ENCODE peak calls at places on chromosomes 12 and 14, in nine cellular contexts. One of them, this sample, is unnamed.

GRCh38 chr12:6047249-6048227 is 76.9 kb downstream of the VWF start:
- DNase-seq in CD8-positive, alpha-beta T cell: no peak
- DNase-seq in stimulated activated CD8-positive, alpha-beta memory T cell treated with anti-CD3 and anti-CD28 coated beads, Interleukin-2, amount 100 ng/mL, for 48 hours: no peak
- DNase-seq in LHCN-M2: peak
- DNase-seq in cardiac fibroblast: peak
- DNase-seq in cardiac muscle cell: peak
- DNase-seq in amygdala: no peak
- DNase-seq in GM12865: no peak
- DNase-seq in neural crest cell: no peak
- DNase-seq in this sample: no peak

GRCh38 chr14:50407089-50407813 is 10.6 kb upstream of the CDKL1 start:
- DNase-seq in cardiac muscle cell: peak
- DNase-seq in amygdala: no peak
- DNase-seq in GM12865: no peak
- DNase-seq in stimulated activated CD8-positive, alpha-beta memory T cell treated with anti-CD3 and anti-CD28 coated beads, Interleukin-2, amount 100 ng/mL, for 48 hours: no peak
- DNase-seq in cardiac fibroblast: no peak
- DNase-seq in neural crest cell: no peak
- DNase-seq in LHCN-M2: no peak
- DNase-seq in CD8-positive, alpha-beta T cell: no peak
- DNase-seq in this sample: no peak

GRCh38 chr12:55712700-55713415 is 3.0 kb upstream of the BLOC1S1 start:
- DNase-seq in cardiac muscle cell: peak
- DNase-seq in GM12865: no peak
- DNase-seq in amygdala: no peak
- DNase-seq in LHCN-M2: no peak
- DNase-seq in cardiac fibroblast: no peak
- DNase-seq in CD8-positive, alpha-beta T cell: no peak
- DNase-seq in neural crest cell: no peak
- DNase-seq in stimulated activated CD8-positive, alpha-beta memory T cell treated with anti-CD3 and anti-CD28 coated beads, Interleukin-2, amount 100 ng/mL, for 48 hours: no peak
- DNase-seq in this sample: no peak

GRCh38 chr12:2276288-2276842 is 223.6 kb downstream of the CACNA1C start:
- DNase-seq in CD8-positive, alpha-beta T cell: no peak
- DNase-seq in LHCN-M2: no peak
- DNase-seq in stimulated activated CD8-positive, alpha-beta memory T cell treated with anti-CD3 and anti-CD28 coated beads, Interleukin-2, amount 100 ng/mL, for 48 hours: no peak
- DNase-seq in cardiac fibroblast: peak
- DNase-seq in neural crest cell: no peak
- DNase-seq in amygdala: no peak
- DNase-seq in GM12865: no peak
- DNase-seq in cardiac muscle cell: no peak
- DNase-seq in this sample: no peak

GRCh38 chr14:98172243-98172778 is 1099.7 kb downstream of the BCL11B start:
- DNase-seq in cardiac muscle cell: no peak
- DNase-seq in GM12865: no peak
- DNase-seq in amygdala: no peak
- DNase-seq in neural crest cell: no peak
- DNase-seq in cardiac fibroblast: no peak
- DNase-seq in LHCN-M2: no peak
- DNase-seq in stimulated activated CD8-positive, alpha-beta memory T cell treated with anti-CD3 and anti-CD28 coated beads, Interleukin-2, amount 100 ng/mL, for 48 hours: no peak
- DNase-seq in CD8-positive, alpha-beta T cell: no peak
- DNase-seq in this sample: no peak

GRCh38 chr14:97276573-97276972 is 479.4 kb downstream of the VRK1 start:
- DNase-seq in neural crest cell: no peak
- DNase-seq in cardiac muscle cell: no peak
- DNase-seq in GM12865: no peak
- DNase-seq in stimulated activated CD8-positive, alpha-beta memory T cell treated with anti-CD3 and anti-CD28 coated beads, Interleukin-2, amount 100 ng/mL, for 48 hours: no peak
- DNase-seq in amygdala: no peak
- DNase-seq in CD8-positive, alpha-beta T cell: peak
- DNase-seq in cardiac fibroblast: no peak
- DNase-seq in LHCN-M2: no peak
- DNase-seq in this sample: peak

GRCh38 chr12:30691122-30691879 is 4.4 kb downstream of the IPO8 start:
- DNase-seq in stimulated activated CD8-positive, alpha-beta memory T cell treated with anti-CD3 and anti-CD28 coated beads, Interleukin-2, amount 100 ng/mL, for 48 hours: no peak
- DNase-seq in CD8-positive, alpha-beta T cell: no peak
- DNase-seq in amygdala: no peak
- DNase-seq in neural crest cell: no peak
- DNase-seq in GM12865: no peak
- DNase-seq in cardiac muscle cell: peak
- DNase-seq in LHCN-M2: peak
- DNase-seq in cardiac fibroblast: peak
- DNase-seq in this sample: no peak

GRCh38 chr14:100694579-100695422 is 31.9 kb upstream of the DLK1 start:
- DNase-seq in CD8-positive, alpha-beta T cell: no peak
- DNase-seq in stimulated activated CD8-positive, alpha-beta memory T cell treated with anti-CD3 and anti-CD28 coated beads, Interleukin-2, amount 100 ng/mL, for 48 hours: no peak
- DNase-seq in cardiac fibroblast: no peak
- DNase-seq in neural crest cell: no peak
- DNase-seq in amygdala: no peak
- DNase-seq in LHCN-M2: peak
- DNase-seq in GM12865: no peak
- DNase-seq in cardiac muscle cell: no peak
- DNase-seq in this sample: no peak

GRCh38 chr14:89221109-89221508 is 195.9 kb downstream of the FOXN3 start:
- DNase-seq in neural crest cell: no peak
- DNase-seq in cardiac fibroblast: peak
- DNase-seq in CD8-positive, alpha-beta T cell: no peak
- DNase-seq in stimulated activated CD8-positive, alpha-beta memory T cell treated with anti-CD3 and anti-CD28 coated beads, Interleukin-2, amount 100 ng/mL, for 48 hours: no peak
- DNase-seq in LHCN-M2: peak
- DNase-seq in GM12865: no peak
- DNase-seq in cardiac muscle cell: peak
- DNase-seq in amygdala: no peak
- DNase-seq in this sample: no peak

GRCh38 chr14:103279129-103280025 is 54.7 kb upstream of the EIF5 start:
- DNase-seq in neural crest cell: no peak
- DNase-seq in stimulated activated CD8-positive, alpha-beta memory T cell treated with anti-CD3 and anti-CD28 coated beads, Interleukin-2, amount 100 ng/mL, for 48 hours: no peak
- DNase-seq in amygdala: no peak
- DNase-seq in cardiac fibroblast: no peak
- DNase-seq in LHCN-M2: no peak
- DNase-seq in CD8-positive, alpha-beta T cell: no peak
- DNase-seq in cardiac muscle cell: no peak
- DNase-seq in GM12865: no peak
- DNase-seq in this sample: no peak

GRCh38 chr14:74982661-74983060 is 20.1 kb upstream of the EIF2B2 start:
- DNase-seq in cardiac muscle cell: no peak
- DNase-seq in neural crest cell: no peak
- DNase-seq in amygdala: no peak
- DNase-seq in cardiac fibroblast: no peak
- DNase-seq in LHCN-M2: no peak
- DNase-seq in CD8-positive, alpha-beta T cell: no peak
- DNase-seq in stimulated activated CD8-positive, alpha-beta memory T cell treated with anti-CD3 and anti-CD28 coated beads, Interleukin-2, amount 100 ng/mL, for 48 hours: no peak
- DNase-seq in GM12865: peak
- DNase-seq in this sample: no peak

GRCh38 chr14:85195872-85196477 is 334.0 kb upstream of the FLRT2 start:
- DNase-seq in GM12865: no peak
- DNase-seq in stimulated activated CD8-positive, alpha-beta memory T cell treated with anti-CD3 and anti-CD28 coated beads, Interleukin-2, amount 100 ng/mL, for 48 hours: no peak
- DNase-seq in amygdala: no peak
- DNase-seq in LHCN-M2: peak
- DNase-seq in cardiac muscle cell: peak
- DNase-seq in CD8-positive, alpha-beta T cell: no peak
- DNase-seq in cardiac fibroblast: peak
- DNase-seq in neural crest cell: no peak
- DNase-seq in this sample: no peak

GRCh38 chr14:77181603-77182437 is at the start of gene TMEM63C:
- DNase-seq in cardiac fibroblast: no peak
- DNase-seq in GM12865: peak
- DNase-seq in amygdala: peak
- DNase-seq in LHCN-M2: peak
- DNase-seq in cardiac muscle cell: peak
- DNase-seq in CD8-positive, alpha-beta T cell: peak
- DNase-seq in neural crest cell: peak
- DNase-seq in stimulated activated CD8-positive, alpha-beta memory T cell treated with anti-CD3 and anti-CD28 coated beads, Interleukin-2, amount 100 ng/mL, for 48 hours: peak
- DNase-seq in this sample: no peak

GRCh38 chr14:50796391-50796790 is 34.6 kb downstream of the NIN start:
- DNase-seq in LHCN-M2: peak
- DNase-seq in GM12865: no peak
- DNase-seq in CD8-positive, alpha-beta T cell: no peak
- DNase-seq in cardiac muscle cell: no peak
- DNase-seq in cardiac fibroblast: no peak
- DNase-seq in stimulated activated CD8-positive, alpha-beta memory T cell treated with anti-CD3 and anti-CD28 coated beads, Interleukin-2, amount 100 ng/mL, for 48 hours: no peak
- DNase-seq in neural crest cell: no peak
- DNase-seq in amygdala: no peak
- DNase-seq in this sample: no peak

GRCh38 chr14:95664546-95664945 is 21.7 kb upstream of the TCL1B start:
- DNase-seq in CD8-positive, alpha-beta T cell: no peak
- DNase-seq in amygdala: no peak
- DNase-seq in neural crest cell: no peak
- DNase-seq in stimulated activated CD8-positive, alpha-beta memory T cell treated with anti-CD3 and anti-CD28 coated beads, Interleukin-2, amount 100 ng/mL, for 48 hours: no peak
- DNase-seq in GM12865: peak
- DNase-seq in cardiac muscle cell: no peak
- DNase-seq in cardiac fibroblast: no peak
- DNase-seq in LHCN-M2: no peak
- DNase-seq in this sample: no peak

GRCh38 chr12:3511760-3512159 is 20.8 kb downstream of the PRMT8 start:
- DNase-seq in amygdala: no peak
- DNase-seq in GM12865: no peak
- DNase-seq in neural crest cell: no peak
- DNase-seq in cardiac muscle cell: no peak
- DNase-seq in LHCN-M2: no peak
- DNase-seq in CD8-positive, alpha-beta T cell: no peak
- DNase-seq in cardiac fibroblast: no peak
- DNase-seq in stimulated activated CD8-positive, alpha-beta memory T cell treated with anti-CD3 and anti-CD28 coated beads, Interleukin-2, amount 100 ng/mL, for 48 hours: no peak
- DNase-seq in this sample: no peak

GRCh38 chr14:68968721-68969120 is 10.4 kb downstream of the ACTN1 start:
- DNase-seq in stimulated activated CD8-positive, alpha-beta memory T cell treated with anti-CD3 and anti-CD28 coated beads, Interleukin-2, amount 100 ng/mL, for 48 hours: no peak
- DNase-seq in cardiac muscle cell: no peak
- DNase-seq in GM12865: no peak
- DNase-seq in CD8-positive, alpha-beta T cell: no peak
- DNase-seq in cardiac fibroblast: peak
- DNase-seq in LHCN-M2: no peak
- DNase-seq in amygdala: no peak
- DNase-seq in neural crest cell: no peak
- DNase-seq in this sample: no peak

GRCh38 chr12:100661300-100661951 is 87.9 kb downstream of the GAS2L3 start:
- DNase-seq in stimulated activated CD8-positive, alpha-beta memory T cell treated with anti-CD3 and anti-CD28 coated beads, Interleukin-2, amount 100 ng/mL, for 48 hours: no peak
- DNase-seq in amygdala: no peak
- DNase-seq in GM12865: peak
- DNase-seq in CD8-positive, alpha-beta T cell: no peak
- DNase-seq in cardiac fibroblast: peak
- DNase-seq in LHCN-M2: peak
- DNase-seq in cardiac muscle cell: peak
- DNase-seq in neural crest cell: no peak
- DNase-seq in this sample: no peak

GRCh38 chr14:95703805-95704204 is 10.1 kb downstream of the TCL1A start:
- DNase-seq in LHCN-M2: no peak
- DNase-seq in cardiac muscle cell: no peak
- DNase-seq in CD8-positive, alpha-beta T cell: no peak
- DNase-seq in amygdala: no peak
- DNase-seq in cardiac fibroblast: no peak
- DNase-seq in GM12865: no peak
- DNase-seq in stimulated activated CD8-positive, alpha-beta memory T cell treated with anti-CD3 and anti-CD28 coated beads, Interleukin-2, amount 100 ng/mL, for 48 hours: no peak
- DNase-seq in neural crest cell: no peak
- DNase-seq in this sample: no peak

GRCh38 chr12:12684375-12685106 is 11.4 kb downstream of the GPR19 start:
- DNase-seq in amygdala: peak
- DNase-seq in GM12865: no peak
- DNase-seq in cardiac fibroblast: peak
- DNase-seq in cardiac muscle cell: peak
- DNase-seq in stimulated activated CD8-positive, alpha-beta memory T cell treated with anti-CD3 and anti-CD28 coated beads, Interleukin-2, amount 100 ng/mL, for 48 hours: no peak
- DNase-seq in CD8-positive, alpha-beta T cell: no peak
- DNase-seq in LHCN-M2: peak
- DNase-seq in neural crest cell: peak
- DNase-seq in this sample: no peak

GRCh38 chr14:51576899-51577298 is 74.8 kb upstream of the FRMD6 start:
- DNase-seq in GM12865: no peak
- DNase-seq in amygdala: no peak
- DNase-seq in cardiac muscle cell: no peak
- DNase-seq in LHCN-M2: no peak
- DNase-seq in CD8-positive, alpha-beta T cell: no peak
- DNase-seq in neural crest cell: no peak
- DNase-seq in cardiac fibroblast: peak
- DNase-seq in stimulated activated CD8-positive, alpha-beta memory T cell treated with anti-CD3 and anti-CD28 coated beads, Interleukin-2, amount 100 ng/mL, for 48 hours: no peak
- DNase-seq in this sample: no peak

GRCh38 chr12:1093166-1093751 is 102.2 kb downstream of the ERC1 start:
- DNase-seq in CD8-positive, alpha-beta T cell: no peak
- DNase-seq in amygdala: no peak
- DNase-seq in GM12865: peak
- DNase-seq in neural crest cell: peak
- DNase-seq in cardiac muscle cell: peak
- DNase-seq in LHCN-M2: peak
- DNase-seq in cardiac fibroblast: peak
- DNase-seq in stimulated activated CD8-positive, alpha-beta memory T cell treated with anti-CD3 and anti-CD28 coated beads, Interleukin-2, amount 100 ng/mL, for 48 hours: no peak
- DNase-seq in this sample: peak

GRCh38 chr14:83147006-83147405 is 1613.4 kb upstream of the SEL1L start:
- DNase-seq in cardiac muscle cell: no peak
- DNase-seq in GM12865: no peak
- DNase-seq in CD8-positive, alpha-beta T cell: no peak
- DNase-seq in neural crest cell: no peak
- DNase-seq in cardiac fibroblast: no peak
- DNase-seq in amygdala: no peak
- DNase-seq in LHCN-M2: peak
- DNase-seq in stimulated activated CD8-positive, alpha-beta memory T cell treated with anti-CD3 and anti-CD28 coated beads, Interleukin-2, amount 100 ng/mL, for 48 hours: no peak
- DNase-seq in this sample: no peak

GRCh38 chr12:4270016-4270669 is 3.4 kb upstream of the CCND2 start:
- DNase-seq in amygdala: no peak
- DNase-seq in LHCN-M2: no peak
- DNase-seq in cardiac fibroblast: no peak
- DNase-seq in stimulated activated CD8-positive, alpha-beta memory T cell treated with anti-CD3 and anti-CD28 coated beads, Interleukin-2, amount 100 ng/mL, for 48 hours: no peak
- DNase-seq in GM12865: no peak
- DNase-seq in neural crest cell: no peak
- DNase-seq in CD8-positive, alpha-beta T cell: peak
- DNase-seq in cardiac muscle cell: no peak
- DNase-seq in this sample: no peak

GRCh38 chr12:5204271-5204670 is 160.6 kb downstream of the KCNA5 start:
- DNase-seq in cardiac fibroblast: no peak
- DNase-seq in neural crest cell: no peak
- DNase-seq in amygdala: no peak
- DNase-seq in cardiac muscle cell: no peak
- DNase-seq in LHCN-M2: no peak
- DNase-seq in CD8-positive, alpha-beta T cell: no peak
- DNase-seq in stimulated activated CD8-positive, alpha-beta memory T cell treated with anti-CD3 and anti-CD28 coated beads, Interleukin-2, amount 100 ng/mL, for 48 hours: no peak
- DNase-seq in GM12865: no peak
- DNase-seq in this sample: no peak

GRCh38 chr12:96249196-96250118 is 55.3 kb downstream of the ELK3 start:
- DNase-seq in GM12865: no peak
- DNase-seq in LHCN-M2: no peak
- DNase-seq in amygdala: no peak
- DNase-seq in CD8-positive, alpha-beta T cell: no peak
- DNase-seq in cardiac muscle cell: peak
- DNase-seq in stimulated activated CD8-positive, alpha-beta memory T cell treated with anti-CD3 and anti-CD28 coated beads, Interleukin-2, amount 100 ng/mL, for 48 hours: no peak
- DNase-seq in cardiac fibroblast: peak
- DNase-seq in neural crest cell: no peak
- DNase-seq in this sample: no peak

GRCh38 chr14:30177776-30178175 is 250.1 kb upstream of the PRKD1 start:
- DNase-seq in cardiac muscle cell: no peak
- DNase-seq in CD8-positive, alpha-beta T cell: no peak
- DNase-seq in stimulated activated CD8-positive, alpha-beta memory T cell treated with anti-CD3 and anti-CD28 coated beads, Interleukin-2, amount 100 ng/mL, for 48 hours: no peak
- DNase-seq in GM12865: no peak
- DNase-seq in cardiac fibroblast: no peak
- DNase-seq in amygdala: no peak
- DNase-seq in neural crest cell: no peak
- DNase-seq in LHCN-M2: no peak
- DNase-seq in this sample: no peak

GRCh38 chr14:95034806-95035205 is 122.5 kb downstream of the DICER1 start:
- DNase-seq in cardiac muscle cell: no peak
- DNase-seq in GM12865: no peak
- DNase-seq in cardiac fibroblast: no peak
- DNase-seq in neural crest cell: no peak
- DNase-seq in CD8-positive, alpha-beta T cell: no peak
- DNase-seq in amygdala: no peak
- DNase-seq in stimulated activated CD8-positive, alpha-beta memory T cell treated with anti-CD3 and anti-CD28 coated beads, Interleukin-2, amount 100 ng/mL, for 48 hours: no peak
- DNase-seq in LHCN-M2: no peak
- DNase-seq in this sample: no peak

GRCh38 chr12:118850244-118850825 is 131.0 kb upstream of the SRRM4 start:
- DNase-seq in amygdala: no peak
- DNase-seq in neural crest cell: peak
- DNase-seq in CD8-positive, alpha-beta T cell: no peak
- DNase-seq in cardiac fibroblast: peak
- DNase-seq in GM12865: peak
- DNase-seq in LHCN-M2: no peak
- DNase-seq in stimulated activated CD8-positive, alpha-beta memory T cell treated with anti-CD3 and anti-CD28 coated beads, Interleukin-2, amount 100 ng/mL, for 48 hours: no peak
- DNase-seq in cardiac muscle cell: no peak
- DNase-seq in this sample: no peak

GRCh38 chr14:77257700-77258099 is 13.3 kb downstream of the NGB start:
- DNase-seq in CD8-positive, alpha-beta T cell: no peak
- DNase-seq in GM12865: no peak
- DNase-seq in cardiac fibroblast: no peak
- DNase-seq in amygdala: no peak
- DNase-seq in stimulated activated CD8-positive, alpha-beta memory T cell treated with anti-CD3 and anti-CD28 coated beads, Interleukin-2, amount 100 ng/mL, for 48 hours: no peak
- DNase-seq in cardiac muscle cell: no peak
- DNase-seq in neural crest cell: no peak
- DNase-seq in LHCN-M2: no peak
- DNase-seq in this sample: no peak

GRCh38 chr12:1595026-1595561 is 713 bp upstream of the FBXL14 start:
- DNase-seq in CD8-positive, alpha-beta T cell: no peak
- DNase-seq in amygdala: no peak
- DNase-seq in cardiac fibroblast: peak
- DNase-seq in LHCN-M2: no peak
- DNase-seq in GM12865: no peak
- DNase-seq in cardiac muscle cell: peak
- DNase-seq in stimulated activated CD8-positive, alpha-beta memory T cell treated with anti-CD3 and anti-CD28 coated beads, Interleukin-2, amount 100 ng/mL, for 48 hours: no peak
- DNase-seq in neural crest cell: no peak
- DNase-seq in this sample: no peak